ENCODE peak calls at places on chromosomes 6 and 20, in seven cellular contexts. V is endothelial cell of umbilical vein, Z is A549, B is stomach, T is HCT116, W is uterus, D is adrenal gland. H is an unnamed sample.

GRCh38 chr6:11212625-11213024 is 19.8 kb downstream of the NEDD9 start:
- DNase-seq in V (peak; percentile 71), Z (no peak), B (no peak), T (no peak), W (peak; percentile 69), D (peak; percentile 35), H (no peak)

GRCh38 chr6:166005846-166006592 is 161.6 kb downstream of the TBXT start:
- DNase-seq in V (no peak), Z (peak; percentile 67), B (peak; percentile 48), T (no peak), W (peak; percentile 85), D (peak; percentile 61), H (no peak)

GRCh38 chr20:4956200-4956810 is 45.0 kb downstream of the SLC23A2 start:
- DNase-seq in V (peak; percentile 79), Z (peak; percentile 79), B (no peak), T (peak; percentile 34), W (no peak), D (no peak), H (no peak)

GRCh38 chr20:57082546-57082945 is 183.9 kb downstream of the BMP7 start:
- DNase-seq in V (no peak), Z (no peak), B (no peak), T (no peak), W (no peak), D (no peak), H (no peak)

GRCh38 chr6:44539701-44540100 is 152.2 kb downstream of the CDC5L start:
- DNase-seq in V (no peak), Z (no peak), B (no peak), T (no peak), W (no peak), D (no peak), H (no peak)

GRCh38 chr6:112117554-112117953 is 30.2 kb downstream of the FAM229B start:
- DNase-seq in V (peak; percentile 38), Z (no peak), B (no peak), T (no peak), W (no peak), D (no peak), H (no peak)

GRCh38 chr6:143123081-143123480 is 62.4 kb downstream of the AIG1 start:
- DNase-seq in V (no peak), Z (no peak), B (no peak), T (no peak), W (no peak), D (no peak), H (no peak)

GRCh38 chr6:31473780-31474725 is 23.9 kb upstream of the MICB start:
- DNase-seq in V (peak; percentile 31), Z (no peak), B (no peak), T (no peak), W (no peak), D (no peak), H (no peak)

GRCh38 chr20:46683939-46684750 is 5.1 kb downstream of the TP53RK start:
- DNase-seq in V (peak; percentile 39), Z (no peak), B (peak; percentile 67), T (no peak), W (peak; percentile 56), D (peak; percentile 72), H (no peak)

GRCh38 chr6:4185419-4185818 is 50.0 kb upstream of the ECI2 start:
- DNase-seq in V (no peak), Z (no peak), B (no peak), T (no peak), W (no peak), D (no peak), H (no peak)

GRCh38 chr6:108167449-108167903 is 1.7 kb downstream of the NR2E1 start:
- DNase-seq in V (no peak), Z (no peak), B (no peak), T (no peak), W (no peak), D (no peak), H (no peak)

GRCh38 chr6:21527731-21528130 is 65.8 kb upstream of the SOX4 start:
- DNase-seq in V (no peak), Z (no peak), B (no peak), T (no peak), W (no peak), D (no peak), H (no peak)

GRCh38 chr6:56604186-56604585 is 38.5 kb downstream of the DST start:
- DNase-seq in V (no peak), Z (no peak), B (no peak), T (no peak), W (no peak), D (no peak), H (no peak)

GRCh38 chr6:104983296-104983695 is 26.4 kb downstream of the LIN28B start:
- DNase-seq in V (no peak), Z (no peak), B (no peak), T (no peak), W (no peak), D (no peak), H (no peak)

GRCh38 chr20:11716239-11716944 is 201.3 kb upstream of the BTBD3 start:
- DNase-seq in V (peak; percentile 36), Z (peak; percentile 38), B (no peak), T (peak; percentile 65), W (no peak), D (no peak), H (no peak)

GRCh38 chr6:147546501-147547368 is 38.2 kb downstream of the SAMD5 start:
- DNase-seq in V (no peak), Z (no peak), B (no peak), T (no peak), W (no peak), D (no peak), H (no peak)

GRCh38 chr6:2733324-2733723 is 17.4 kb downstream of the MYLK4 start:
- DNase-seq in V (no peak), Z (no peak), B (peak; percentile 39), T (no peak), W (no peak), D (peak; percentile 60), H (no peak)

DNA sequence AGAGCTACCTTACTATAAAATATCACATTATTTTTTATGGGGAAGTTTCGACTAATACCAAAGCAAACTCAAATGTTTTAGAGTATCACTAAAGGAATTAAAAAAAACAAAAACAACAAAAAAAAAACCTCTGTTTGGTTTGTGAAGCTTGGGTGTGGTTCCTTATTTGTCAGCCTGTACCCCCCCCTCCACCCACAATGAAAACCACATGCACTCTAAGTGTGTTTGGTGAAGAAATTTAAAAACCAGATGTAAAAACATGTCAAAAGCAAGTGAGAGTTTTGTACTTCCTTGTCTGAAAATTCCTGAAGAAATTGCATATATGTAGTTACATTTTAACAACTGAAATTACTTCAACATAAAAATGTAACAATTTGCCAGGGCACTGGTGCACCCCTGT is 3.1 kb downstream of the STK38 start:
- DNase-seq in V (no peak), Z (no peak), B (no peak), T (no peak), W (no peak), D (no peak), H (no peak)
- H3K27ac ChIP-seq in V (no peak overlapping the region), Z (no peak overlapping the region), B (peak overlapping the region; percentile 45), T (no peak overlapping the region), W (peak overlapping the region; percentile 97), D (no peak overlapping the region), H (no peak overlapping the region)

DNA sequence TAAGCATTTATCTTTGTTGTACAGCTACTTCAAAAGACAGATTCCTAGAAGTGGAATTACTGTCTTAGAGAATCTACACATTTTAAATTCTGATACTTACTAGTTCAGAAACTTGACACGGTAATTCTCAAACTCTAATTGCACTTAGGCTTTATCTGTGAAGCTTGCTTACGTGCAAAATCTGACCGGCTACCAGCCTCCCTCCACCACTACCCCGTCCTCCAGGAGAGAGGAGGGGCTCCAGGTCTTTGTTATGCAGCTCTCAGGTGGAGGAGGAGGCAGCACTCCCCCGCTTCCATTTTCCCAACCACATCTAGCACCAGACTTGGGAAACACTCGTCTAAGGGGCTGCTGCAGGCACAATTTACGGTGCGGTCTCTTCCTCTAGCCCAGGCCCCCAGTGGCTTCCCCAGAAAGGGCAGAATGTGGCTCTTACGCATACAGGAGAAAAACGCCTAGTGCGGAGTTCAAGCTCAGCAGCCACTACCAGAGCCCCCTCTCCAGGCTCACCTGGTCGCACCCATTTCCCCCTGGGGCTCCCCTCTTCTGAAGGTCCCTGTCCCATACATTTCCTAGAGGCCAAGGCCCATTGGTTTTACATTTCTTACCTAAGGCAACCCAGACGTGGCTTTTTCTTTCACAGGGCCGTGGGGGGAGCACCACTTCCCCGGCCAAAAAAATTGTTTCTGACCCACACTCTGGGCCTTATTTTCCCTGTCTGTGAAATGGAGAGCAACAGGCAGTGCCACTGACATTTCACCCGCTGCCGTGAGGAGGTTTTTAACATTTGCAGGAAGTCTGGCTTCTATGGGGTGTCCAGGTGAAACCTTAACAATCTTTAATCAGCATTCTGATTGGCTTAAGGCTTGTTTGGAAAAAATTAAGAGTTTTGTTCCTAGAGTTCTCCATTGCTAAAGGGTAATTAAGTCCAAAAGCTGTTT is 1.6 kb upstream of the TGIF2 start:
- DNase-seq in V (no peak), Z (no peak), B (no peak), T (no peak), W (no peak), D (no peak), H (no peak)
- TF ChIP-seq CTCF in V (no peak), Z (no peak), B (no peak), T (no peak), W (no peak), D (no peak), H (no peak)

GRCh38 chr6:35483892-35484645 is 12.8 kb downstream of the TEAD3 start:
- DNase-seq in V (no peak), Z (no peak), B (no peak), T (no peak), W (no peak), D (no peak), H (no peak)

GRCh38 chr6:35484921-35485392 is 11.9 kb downstream of the TEAD3 start:
- DNase-seq in V (no peak), Z (no peak), B (no peak), T (no peak), W (peak; percentile 22), D (no peak), H (no peak)

GRCh38 chr6:35485402-35485877 is 11.4 kb downstream of the TEAD3 start:
- DNase-seq in V (no peak), Z (no peak), B (peak; percentile 52), T (no peak), W (peak; percentile 74), D (no peak), H (no peak)

GRCh38 chr6:35487653-35488516 is 9.0 kb downstream of the TEAD3 start:
- DNase-seq in V (no peak), Z (no peak), B (peak; percentile 64), T (no peak), W (peak; percentile 63), D (no peak), H (no peak)

GRCh38 chr6:35486005-35486925 is 10.6 kb downstream of the TEAD3 start:
- DNase-seq in V (no peak), Z (no peak), B (peak; percentile 86), T (no peak), W (peak; percentile 93), D (no peak), H (no peak)
- TF ChIP-seq POLR2A in V (no peak), Z (no peak), B (no peak), T (no peak), W (peak; percentile 75), D (no peak), H (no peak)

DNA sequence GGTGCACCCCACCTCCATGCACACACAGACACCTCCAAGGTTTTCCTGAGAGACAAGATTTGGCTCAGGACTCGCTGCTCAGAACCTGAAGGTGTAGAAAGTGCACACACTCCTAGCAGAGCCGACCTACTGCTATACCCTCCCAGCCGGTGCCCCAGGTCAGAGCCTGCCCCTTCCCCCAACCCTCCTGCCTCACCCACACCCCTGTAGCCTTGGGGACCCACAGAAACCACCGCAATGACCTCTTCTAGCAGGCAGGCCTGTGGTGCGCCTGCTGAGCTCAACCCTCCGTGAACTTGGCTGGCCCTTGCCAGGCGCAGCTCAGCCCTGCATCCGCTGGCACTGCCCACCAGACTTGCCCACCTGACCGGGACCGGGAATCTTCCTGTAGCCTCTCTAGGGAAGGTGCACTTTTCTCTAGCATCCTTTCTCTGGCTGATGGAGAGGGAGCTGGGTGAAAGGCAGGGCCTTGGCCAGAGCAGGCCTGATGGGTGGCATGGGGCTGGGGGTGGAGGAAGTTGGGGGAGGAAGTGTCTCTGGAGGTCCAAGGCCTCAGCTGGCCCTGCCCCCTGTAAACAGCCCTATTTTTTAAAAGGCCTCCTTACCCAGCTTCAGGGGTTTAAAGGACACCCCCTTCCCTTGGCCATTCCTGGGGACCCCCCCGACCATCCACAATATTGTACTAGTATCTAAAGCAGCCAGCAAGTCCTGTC is 36.9 kb upstream of the SLCO4A1 start:
- DNase-seq in V (no peak), Z (no peak), B (no peak), T (no peak), W (no peak), D (no peak), H (no peak)
- H3K27ac ChIP-seq in V (no peak overlapping the region), Z (no peak overlapping the region), B (peak overlapping the region; percentile 85), T (no peak overlapping the region), W (no peak overlapping the region), D (no peak overlapping the region), H (no peak overlapping the region)

H was measured in right lobe of liver.